ENCODE peak calls at places on chromosomes 6 and 20, in seven cellular contexts. H is fibroblast of lung, M is RWPE1, G is omental fat pad, Q is sigmoid colon, I is endothelial cell of umbilical vein, L is cardiac muscle cell. X is an unnamed sample.

GRCh38 chr6:39821014-39821738 is 29.0 kb downstream of the DAAM2 start:
- DNase-seq in M (no peak), L (peak), Q (no peak), G (no peak), H (no peak), I (no peak), X (no peak)

GRCh38 chr20:8151371-8151770 is 19.3 kb downstream of the PLCB1 start:
- DNase-seq in L (peak), Q (no peak), I (peak), M (no peak), H (no peak), G (no peak), X (no peak)

GRCh38 chr6:69138893-69139494 is 503.9 kb downstream of the ADGRB3 start:
- DNase-seq in L (no peak), M (peak), G (no peak), Q (no peak), H (no peak), I (no peak), X (no peak)

GRCh38 chr20:37943501-37944455 is 40.9 kb downstream of the VSTM2L start:
- DNase-seq in M (no peak), G (no peak), H (no peak), L (no peak), Q (no peak), I (no peak), X (peak)

GRCh38 chr6:89961481-89961880 is 67.2 kb downstream of the GJA10 start:
- DNase-seq in H (no peak), G (no peak), Q (no peak), L (no peak), I (no peak), M (no peak), X (no peak)

GRCh38 chr20:22374678-22375590 is 209.4 kb downstream of the FOXA2 start:
- DNase-seq in I (no peak), H (peak), L (peak), Q (no peak), M (peak), G (no peak), X (no peak)

GRCh38 chr6:110672122-110672521 is 143.1 kb downstream of the CDK19 start:
- DNase-seq in H (no peak), I (no peak), M (no peak), L (no peak), Q (no peak), G (no peak), X (no peak)

GRCh38 chr20:50848341-50848808 is 53.5 kb downstream of the BCAS4 start:
- DNase-seq in H (peak), Q (peak), I (no peak), L (peak), M (peak), G (no peak), X (no peak)

GRCh38 chr6:156269751-156270369 is 507.3 kb upstream of the ARID1B start:
- DNase-seq in Q (no peak), H (no peak), G (no peak), L (no peak), I (no peak), M (no peak), X (no peak)

GRCh38 chr20:42281801-42282200 is 663.6 kb upstream of the CHD6 start:
- DNase-seq in I (no peak), G (no peak), M (no peak), Q (no peak), L (no peak), H (no peak), X (no peak)

GRCh38 chr20:25626779-25627178 is 3.0 kb upstream of the NANP start:
- DNase-seq in H (no peak), L (no peak), Q (no peak), G (no peak), M (no peak), I (no peak), X (no peak)

DNA sequence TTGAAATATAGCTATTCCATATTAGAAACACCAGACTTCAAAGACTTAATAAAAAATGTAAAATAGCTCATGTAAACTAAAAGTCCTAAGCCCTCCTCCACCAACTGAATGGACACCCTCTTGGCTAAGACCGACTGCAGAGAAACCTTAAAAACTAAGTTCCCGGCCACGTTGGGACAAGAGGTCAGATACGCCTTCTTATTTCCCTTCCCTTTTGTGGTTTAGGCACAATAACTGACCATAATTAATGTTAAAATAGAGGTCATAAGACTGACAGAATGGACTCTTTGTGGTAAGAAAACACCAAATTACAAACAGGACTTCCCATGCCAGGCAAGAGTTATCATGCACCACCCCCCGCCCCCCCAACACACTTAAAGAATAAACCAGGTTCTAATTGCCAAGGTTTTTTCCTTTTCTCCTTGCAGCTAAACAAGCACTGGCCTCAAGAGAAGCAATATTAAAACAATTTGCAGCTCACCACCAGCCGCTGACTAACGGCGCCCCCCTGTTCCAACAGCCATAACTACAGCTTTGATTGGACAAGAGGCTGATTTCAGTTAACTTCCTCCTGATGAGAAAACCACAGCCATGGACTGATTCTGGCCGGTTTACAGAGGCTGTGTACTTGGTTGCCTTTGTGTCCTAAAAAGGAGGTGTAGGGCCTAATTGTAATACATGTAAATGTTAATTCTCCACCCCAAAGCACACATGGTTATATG is 10.7 kb upstream of the LAMP5 start:
- DNase-seq in L (peak), G (no peak), M (no peak), H (peak), I (no peak), Q (no peak), X (no peak)
- TF ChIP-seq CTCF in L (no peak), G (no peak), M (no peak), H (peak), I (no peak), Q (no peak), X (no peak)

GRCh38 chr6:131427441-131428051 is 145.5 kb upstream of the ARG1 start:
- DNase-seq in I (no peak), Q (no peak), L (no peak), G (no peak), H (no peak), M (no peak), X (no peak)
- TF ChIP-seq CTCF in I (no peak), Q (no peak), L (no peak), G (no peak), H (no peak), M (no peak), X (no peak)

DNA sequence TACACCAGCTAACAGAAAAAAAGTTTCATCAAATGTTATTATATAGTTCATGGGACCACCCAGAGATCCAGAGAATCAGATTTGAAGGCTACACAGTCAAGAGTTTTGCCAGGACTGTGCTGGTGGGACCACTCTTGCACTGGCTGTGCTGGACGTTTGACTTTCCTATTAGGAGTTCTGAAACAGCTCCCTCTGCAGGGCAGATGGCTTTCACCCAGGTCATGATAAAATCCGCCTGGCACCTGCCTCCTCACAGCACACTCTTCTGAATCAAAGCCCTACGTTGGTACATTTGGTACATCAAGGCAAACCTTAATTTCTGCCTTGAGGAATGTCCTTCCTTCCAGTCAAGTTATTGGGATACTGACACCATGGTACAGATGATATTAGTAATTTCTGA is 302.1 kb downstream of the ZNF217 start:
- DNase-seq in I (no peak), Q (no peak), M (no peak), G (no peak), L (no peak), H (no peak), X (no peak)
- TF ChIP-seq CTCF in I (no peak), Q (no peak), M (no peak), G (no peak), L (no peak), H (peak), X (peak)

DNA sequence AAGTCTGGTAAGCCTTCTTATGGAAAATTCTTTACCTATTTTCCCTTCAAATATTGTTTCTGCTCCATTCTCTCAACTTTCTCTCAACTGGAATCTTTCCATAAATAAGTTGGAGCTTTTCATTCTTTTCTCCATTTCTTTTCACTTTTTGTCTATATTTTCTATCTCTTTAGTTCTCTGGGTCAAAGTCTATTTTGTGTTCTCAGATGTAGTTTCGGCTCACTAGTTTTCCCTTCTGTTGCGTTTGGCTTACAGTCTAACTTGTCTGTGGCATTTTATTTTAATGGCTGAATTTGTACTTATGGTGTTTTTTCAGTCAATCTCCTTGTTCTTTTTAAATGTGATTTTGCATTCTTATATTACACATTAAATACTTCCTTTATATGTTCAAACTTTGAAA is 14.1 kb upstream of the SLC22A2 start:
- DNase-seq in Q (no peak), M (no peak), L (no peak), H (no peak), I (no peak), G (no peak), X (no peak)
- TF ChIP-seq CTCF in Q (no peak), M (no peak), L (no peak), H (no peak), I (no peak), G (no peak), X (no peak)

X was measured in type B pancreatic cell.